ENCODE peak calls at places on chromosomes 4 and X, in ten cellular contexts. One of them, this sample, is unnamed.

GRCh38 chr4:867526-868250 is 41.8 kb upstream of the CPLX1 start:
- ATAC-seq in gastrocnemius medialis: no peak
- ATAC-seq in K562: no peak
- ATAC-seq in body of pancreas: no peak
- ATAC-seq in HCT116: no peak
- ATAC-seq in IMR-90: no peak
- ATAC-seq in upper lobe of left lung: no peak
- ATAC-seq in A549: no peak
- ATAC-seq in heart left ventricle: no peak
- ATAC-seq in HepG2: no peak
- ATAC-seq in this sample: no peak

GRCh38 chr4:97576955-97577354 is 566.3 kb downstream of the STPG2 start:
- ATAC-seq in IMR-90: no peak
- ATAC-seq in heart left ventricle: no peak
- ATAC-seq in HepG2: no peak
- ATAC-seq in upper lobe of left lung: no peak
- ATAC-seq in A549: no peak
- ATAC-seq in K562: no peak
- ATAC-seq in gastrocnemius medialis: no peak
- ATAC-seq in body of pancreas: no peak
- ATAC-seq in HCT116: no peak
- ATAC-seq in this sample: no peak

GRCh38 chr4:123159479-123159878 is 237.1 kb upstream of the NUDT6 start:
- ATAC-seq in heart left ventricle: no peak
- ATAC-seq in gastrocnemius medialis: no peak
- ATAC-seq in HCT116: no peak
- ATAC-seq in IMR-90: no peak
- ATAC-seq in body of pancreas: no peak
- ATAC-seq in A549: no peak
- ATAC-seq in K562: no peak
- ATAC-seq in HepG2: no peak
- ATAC-seq in upper lobe of left lung: no peak
- ATAC-seq in this sample: no peak

GRCh38 chrX:68841251-68842049 is 12.6 kb downstream of the EFNB1 start:
- ATAC-seq in body of pancreas: peak; percentile 82
- ATAC-seq in HepG2: no peak
- ATAC-seq in HCT116: no peak
- ATAC-seq in heart left ventricle: no peak
- ATAC-seq in upper lobe of left lung: no peak
- ATAC-seq in A549: peak; percentile 31
- ATAC-seq in K562: no peak
- ATAC-seq in IMR-90: no peak
- ATAC-seq in gastrocnemius medialis: no peak
- ATAC-seq in this sample: no peak

GRCh38 chrX:63784346-63784901 is 590 bp downstream of the ARHGEF9 start:
- ATAC-seq in IMR-90: no peak
- ATAC-seq in gastrocnemius medialis: no peak
- ATAC-seq in K562: no peak
- ATAC-seq in heart left ventricle: peak; percentile 55
- ATAC-seq in body of pancreas: no peak
- ATAC-seq in upper lobe of left lung: peak; percentile 7
- ATAC-seq in A549: no peak
- ATAC-seq in HCT116: no peak
- ATAC-seq in HepG2: no peak
- ATAC-seq in this sample: peak; percentile 29

GRCh38 chr4:184620208-184620867 is 28.9 kb downstream of the CASP3 start:
- ATAC-seq in HepG2: peak; percentile 11
- ATAC-seq in gastrocnemius medialis: no peak
- ATAC-seq in IMR-90: no peak
- ATAC-seq in HCT116: no peak
- ATAC-seq in upper lobe of left lung: no peak
- ATAC-seq in K562: no peak
- ATAC-seq in A549: no peak
- ATAC-seq in body of pancreas: no peak
- ATAC-seq in heart left ventricle: no peak
- ATAC-seq in this sample: no peak

GRCh38 chr4:17027495-17027894 is 129.1 kb upstream of the LDB2 start:
- ATAC-seq in body of pancreas: no peak
- ATAC-seq in gastrocnemius medialis: no peak
- ATAC-seq in upper lobe of left lung: no peak
- ATAC-seq in HepG2: no peak
- ATAC-seq in A549: no peak
- ATAC-seq in heart left ventricle: peak; percentile 48
- ATAC-seq in HCT116: peak; percentile 46
- ATAC-seq in K562: no peak
- ATAC-seq in IMR-90: peak; percentile 59
- ATAC-seq in this sample: no peak

GRCh38 chr4:121717680-121718237 is 21.0 kb upstream of the ANXA5 start:
- ATAC-seq in HCT116: no peak
- ATAC-seq in A549: no peak
- ATAC-seq in body of pancreas: peak; percentile 59
- ATAC-seq in heart left ventricle: peak; percentile 20
- ATAC-seq in HepG2: no peak
- ATAC-seq in IMR-90: peak; percentile 79
- ATAC-seq in gastrocnemius medialis: peak; percentile 81
- ATAC-seq in K562: no peak
- ATAC-seq in upper lobe of left lung: no peak
- ATAC-seq in this sample: peak; percentile 90

GRCh38 chr4:167222098-167222497 is 12.2 kb downstream of the SPOCK3 start:
- ATAC-seq in gastrocnemius medialis: no peak
- ATAC-seq in heart left ventricle: no peak
- ATAC-seq in HepG2: no peak
- ATAC-seq in body of pancreas: no peak
- ATAC-seq in HCT116: no peak
- ATAC-seq in K562: no peak
- ATAC-seq in upper lobe of left lung: no peak
- ATAC-seq in IMR-90: no peak
- ATAC-seq in A549: no peak
- ATAC-seq in this sample: no peak

GRCh38 chr4:53196872-53197759 is 168.7 kb downstream of the SCFD2 start:
- ATAC-seq in K562: peak; percentile 86
- ATAC-seq in upper lobe of left lung: peak; percentile 43
- ATAC-seq in IMR-90: peak; percentile 82
- ATAC-seq in HCT116: peak; percentile 76
- ATAC-seq in heart left ventricle: no peak
- ATAC-seq in body of pancreas: peak; percentile 62
- ATAC-seq in gastrocnemius medialis: no peak
- ATAC-seq in A549: peak; percentile 71
- ATAC-seq in HepG2: peak; percentile 59
- ATAC-seq in this sample: peak; percentile 51

DNA sequence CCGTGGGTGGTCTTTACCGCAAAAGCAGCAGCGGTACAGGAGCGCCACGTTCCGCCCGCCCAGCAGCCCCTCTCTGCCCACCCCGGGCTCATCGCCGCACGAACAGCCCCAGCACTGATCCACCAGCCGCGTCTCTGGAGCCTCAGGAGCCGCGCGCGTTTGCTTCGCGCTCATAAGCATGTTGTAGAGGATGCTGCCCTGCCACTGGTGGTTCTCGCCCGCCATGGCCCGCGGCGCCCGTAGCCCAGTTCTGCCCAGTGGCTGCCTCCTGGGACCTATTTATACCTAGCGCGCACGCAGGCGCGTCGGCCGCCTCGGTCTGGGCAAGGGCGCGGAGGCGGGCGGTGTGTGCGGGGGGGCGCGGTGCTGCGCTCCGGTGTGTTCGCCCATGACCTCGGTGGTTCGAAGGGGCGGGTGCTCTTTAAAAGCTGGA is at the start of gene NR0B1:
- ATAC-seq in HepG2: no peak
- ATAC-seq in HCT116: no peak
- ATAC-seq in gastrocnemius medialis: no peak
- ATAC-seq in body of pancreas: no peak
- ATAC-seq in heart left ventricle: peak; percentile 52
- ATAC-seq in K562: no peak
- ATAC-seq in IMR-90: peak; percentile 51
- ATAC-seq in A549: peak; percentile 85
- ATAC-seq in upper lobe of left lung: peak; percentile 20
- ATAC-seq in this sample: no peak
- TF ChIP-seq POLR2A in HepG2: no peak
- TF ChIP-seq POLR2A in HCT116: no peak
- TF ChIP-seq POLR2A in gastrocnemius medialis: no peak
- TF ChIP-seq POLR2A in body of pancreas: peak; percentile 35
- TF ChIP-seq POLR2A in heart left ventricle: no peak
- TF ChIP-seq POLR2A in K562: no peak
- TF ChIP-seq POLR2A in IMR-90: no peak
- TF ChIP-seq POLR2A in A549: peak; percentile 98
- TF ChIP-seq POLR2A in upper lobe of left lung: no peak
- TF ChIP-seq POLR2A in this sample: no peak

GRCh38 chrX:137430301-137430700 is 135.6 kb upstream of the ZIC3 start:
- ATAC-seq in heart left ventricle: no peak
- ATAC-seq in gastrocnemius medialis: no peak
- ATAC-seq in body of pancreas: no peak
- ATAC-seq in K562: no peak
- ATAC-seq in IMR-90: no peak
- ATAC-seq in HepG2: no peak
- ATAC-seq in A549: no peak
- ATAC-seq in upper lobe of left lung: no peak
- ATAC-seq in HCT116: no peak
- ATAC-seq in this sample: no peak

GRCh38 chrX:137431693-137432488 is 134.0 kb upstream of the ZIC3 start:
- ATAC-seq in IMR-90: no peak
- ATAC-seq in A549: no peak
- ATAC-seq in K562: no peak
- ATAC-seq in upper lobe of left lung: no peak
- ATAC-seq in HCT116: no peak
- ATAC-seq in body of pancreas: no peak
- ATAC-seq in gastrocnemius medialis: no peak
- ATAC-seq in heart left ventricle: no peak
- ATAC-seq in HepG2: no peak
- ATAC-seq in this sample: no peak

GRCh38 chrX:137428777-137429564 is 137.0 kb upstream of the ZIC3 start:
- ATAC-seq in body of pancreas: no peak
- ATAC-seq in K562: peak; percentile 71
- ATAC-seq in HepG2: no peak
- ATAC-seq in gastrocnemius medialis: no peak
- ATAC-seq in HCT116: no peak
- ATAC-seq in upper lobe of left lung: no peak
- ATAC-seq in A549: no peak
- ATAC-seq in heart left ventricle: no peak
- ATAC-seq in IMR-90: no peak
- ATAC-seq in this sample: no peak

GRCh38 chrX:137430984-137431475 is 134.9 kb upstream of the ZIC3 start:
- ATAC-seq in gastrocnemius medialis: no peak
- ATAC-seq in body of pancreas: no peak
- ATAC-seq in HepG2: no peak
- ATAC-seq in A549: no peak
- ATAC-seq in K562: no peak
- ATAC-seq in IMR-90: no peak
- ATAC-seq in HCT116: no peak
- ATAC-seq in heart left ventricle: no peak
- ATAC-seq in upper lobe of left lung: no peak
- ATAC-seq in this sample: no peak

DNA sequence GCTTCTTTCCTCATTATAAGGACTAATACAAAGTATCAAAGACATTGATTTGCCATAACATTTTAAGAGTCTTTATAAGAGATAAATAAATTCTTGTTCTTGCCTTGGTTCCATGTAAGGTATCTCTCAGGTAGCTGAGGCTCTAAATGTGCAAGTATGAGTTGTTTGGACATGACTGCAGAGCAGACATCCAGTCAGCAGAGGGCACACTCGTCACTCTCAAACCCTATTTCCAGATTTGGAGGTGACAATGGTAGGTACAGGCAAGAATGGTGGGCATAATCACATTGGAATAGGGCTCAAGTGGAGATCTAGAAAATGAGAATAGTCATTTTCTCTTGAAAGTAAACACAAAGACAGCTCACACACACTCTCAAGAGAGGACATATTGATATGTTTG is 133.3 kb upstream of the ZIC3 start:
- ATAC-seq in upper lobe of left lung: no peak
- ATAC-seq in IMR-90: no peak
- ATAC-seq in gastrocnemius medialis: no peak
- ATAC-seq in heart left ventricle: no peak
- ATAC-seq in HCT116: no peak
- ATAC-seq in HepG2: peak; percentile 29
- ATAC-seq in A549: peak; percentile 41
- ATAC-seq in K562: peak; percentile 74
- ATAC-seq in body of pancreas: no peak
- ATAC-seq in this sample: no peak
- TF ChIP-seq CTCF in upper lobe of left lung: no peak
- TF ChIP-seq CTCF in IMR-90: no peak
- TF ChIP-seq CTCF in gastrocnemius medialis: no peak
- TF ChIP-seq CTCF in heart left ventricle: no peak
- TF ChIP-seq CTCF in HCT116: no peak
- TF ChIP-seq CTCF in HepG2: peak; percentile 55
- TF ChIP-seq CTCF in A549: no peak
- TF ChIP-seq CTCF in K562: peak; percentile 31
- TF ChIP-seq CTCF in body of pancreas: peak; percentile 30
- TF ChIP-seq CTCF in this sample: no peak

GRCh38 chrX:118974088-118974907 is at the start of gene LONRF3:
- ATAC-seq in upper lobe of left lung: no peak
- ATAC-seq in A549: peak; percentile 62
- ATAC-seq in HCT116: peak; percentile 40
- ATAC-seq in gastrocnemius medialis: peak; percentile 61
- ATAC-seq in HepG2: peak; percentile 52
- ATAC-seq in heart left ventricle: peak; percentile 77
- ATAC-seq in body of pancreas: peak; percentile 66
- ATAC-seq in K562: peak; percentile 37
- ATAC-seq in IMR-90: peak; percentile 36
- ATAC-seq in this sample: peak; percentile 70

GRCh38 chrX:118971552-118971951 is 2.9 kb upstream of the LONRF3 start:
- ATAC-seq in gastrocnemius medialis: no peak
- ATAC-seq in HCT116: no peak
- ATAC-seq in upper lobe of left lung: no peak
- ATAC-seq in heart left ventricle: no peak
- ATAC-seq in K562: no peak
- ATAC-seq in A549: no peak
- ATAC-seq in HepG2: no peak
- ATAC-seq in IMR-90: no peak
- ATAC-seq in body of pancreas: no peak
- ATAC-seq in this sample: no peak

GRCh38 chrX:118974908-118975671 is 672 bp downstream of the LONRF3 start:
- ATAC-seq in IMR-90: peak; percentile 28
- ATAC-seq in gastrocnemius medialis: peak; percentile 25
- ATAC-seq in heart left ventricle: peak; percentile 11
- ATAC-seq in upper lobe of left lung: peak; percentile 24
- ATAC-seq in K562: peak; percentile 81
- ATAC-seq in A549: peak; percentile 52
- ATAC-seq in HepG2: peak; percentile 54
- ATAC-seq in body of pancreas: peak; percentile 51
- ATAC-seq in HCT116: peak; percentile 48
- ATAC-seq in this sample: peak; percentile 10

GRCh38 chrX:118975831-118976598 is 1.6 kb downstream of the LONRF3 start:
- ATAC-seq in IMR-90: peak; percentile 36
- ATAC-seq in heart left ventricle: peak; percentile 75
- ATAC-seq in HCT116: peak; percentile 49
- ATAC-seq in gastrocnemius medialis: peak; percentile 79
- ATAC-seq in A549: peak; percentile 74
- ATAC-seq in K562: peak; percentile 82
- ATAC-seq in upper lobe of left lung: peak; percentile 83
- ATAC-seq in HepG2: peak; percentile 79
- ATAC-seq in body of pancreas: peak; percentile 72
- ATAC-seq in this sample: peak; percentile 82

GRCh38 chrX:118973389-118974087 is 880 bp upstream of the LONRF3 start:
- ATAC-seq in gastrocnemius medialis: no peak
- ATAC-seq in A549: no peak
- ATAC-seq in heart left ventricle: no peak
- ATAC-seq in HCT116: no peak
- ATAC-seq in IMR-90: no peak
- ATAC-seq in body of pancreas: no peak
- ATAC-seq in K562: no peak
- ATAC-seq in HepG2: peak; percentile 3
- ATAC-seq in upper lobe of left lung: no peak
- ATAC-seq in this sample: peak; percentile 28
- H3K4me3 ChIP-seq in gastrocnemius medialis: peak overlapping the region; percentile 69
- H3K4me3 ChIP-seq in A549: peak overlapping the region; percentile 76
- H3K4me3 ChIP-seq in heart left ventricle: peak overlapping the region; percentile 58
- H3K4me3 ChIP-seq in HCT116: no peak overlapping the region
- H3K4me3 ChIP-seq in IMR-90: no peak overlapping the region
- H3K4me3 ChIP-seq in body of pancreas: no peak overlapping the region
- H3K4me3 ChIP-seq in K562: no peak overlapping the region
- H3K4me3 ChIP-seq in HepG2: peak overlapping the region; percentile 69
- H3K4me3 ChIP-seq in upper lobe of left lung: peak overlapping the region; percentile 56
- H3K4me3 ChIP-seq in this sample: peak overlapping the region; percentile 61

GRCh38 chr4:15003441-15003890 is 1.2 kb downstream of the CPEB2 start:
- ATAC-seq in HepG2: peak; percentile 15
- ATAC-seq in upper lobe of left lung: no peak
- ATAC-seq in body of pancreas: peak; percentile 33
- ATAC-seq in K562: peak; percentile 11
- ATAC-seq in gastrocnemius medialis: peak; percentile 13
- ATAC-seq in HCT116: peak; percentile 12
- ATAC-seq in A549: no peak
- ATAC-seq in IMR-90: peak; percentile 9
- ATAC-seq in heart left ventricle: no peak
- ATAC-seq in this sample: peak; percentile 9
- TF ChIP-seq POLR2A in HepG2: no peak
- TF ChIP-seq POLR2A in upper lobe of left lung: no peak
- TF ChIP-seq POLR2A in body of pancreas: no peak
- TF ChIP-seq POLR2A in K562: no peak
- TF ChIP-seq POLR2A in gastrocnemius medialis: no peak
- TF ChIP-seq POLR2A in HCT116: no peak
- TF ChIP-seq POLR2A in A549: no peak
- TF ChIP-seq POLR2A in IMR-90: no peak
- TF ChIP-seq POLR2A in heart left ventricle: no peak
- TF ChIP-seq POLR2A in this sample: no peak